ENCODE peak calls at places on chromosomes 7 and 10, in nine cellular contexts. D is stomach, A is brain microvascular endothelial cell, E is lower lobe of right lung, Q is activated B cell treated with CpG ODN at 0.5 μM for 24 hours, L is MM.1S, S is GM12865, U is transverse colon, J is bronchial epithelial cell. M is an unnamed sample.

GRCh38 chr10:98217793-98218192 is 50.2 kb downstream of the LOXL4 start:
- DNase-seq in E (no peak), U (no peak), L (no peak), A (no peak), D (no peak), Q (no peak), J (no peak), S (no peak), M (no peak)

GRCh38 chr7:37081436-37081835 is 357.1 kb upstream of the AOAH start:
- DNase-seq in E (no peak), Q (no peak), L (peak), U (peak), A (no peak), D (peak), S (peak), J (peak), M (no peak)

GRCh38 chr10:58322072-58322834 is 12.6 kb upstream of the UBE2D1 start:
- DNase-seq in Q (no peak), U (peak), J (peak), S (peak), E (no peak), A (peak), D (no peak), L (peak), M (no peak)

GRCh38 chr7:149879801-149880738 is 6.3 kb downstream of the ATP6V0E2 start:
- DNase-seq in J (no peak), Q (no peak), S (no peak), E (no peak), U (no peak), L (no peak), A (no peak), D (no peak), M (no peak)

GRCh38 chr7:6579446-6579845 is 2.2 kb downstream of the ZDHHC4 start:
- DNase-seq in J (no peak), A (peak), U (no peak), E (no peak), L (no peak), D (no peak), S (peak), Q (no peak), M (no peak)

GRCh38 chr7:100896743-100897051 is 1.0 kb upstream of the ACHE start:
- DNase-seq in Q (no peak), S (no peak), U (no peak), A (no peak), J (no peak), E (no peak), D (no peak), L (no peak), M (no peak)

GRCh38 chr7:67551027-67551426 is 554.4 kb downstream of the TYW1 start:
- DNase-seq in E (peak), Q (no peak), D (no peak), S (no peak), J (no peak), L (no peak), A (no peak), U (no peak), M (no peak)

GRCh38 chr7:133126422-133126821 is 44.5 kb upstream of the CHCHD3 start:
- DNase-seq in A (no peak), U (no peak), D (no peak), L (no peak), E (no peak), S (no peak), Q (no peak), J (no peak), M (no peak)

GRCh38 chr7:95430864-95431263 is 4.0 kb downstream of the PON2 start:
- DNase-seq in U (peak), E (no peak), J (peak), S (no peak), A (peak), L (no peak), Q (no peak), D (no peak), M (no peak)

GRCh38 chr10:77907900-77908717 is 18.4 kb downstream of the DLG5 start:
- DNase-seq in E (no peak), L (no peak), U (no peak), A (no peak), Q (no peak), J (peak), D (no peak), S (peak), M (no peak)

GRCh38 chr7:116670409-116671036 is 1.5 kb upstream of the MET start:
- DNase-seq in D (no peak), S (no peak), A (no peak), E (no peak), Q (no peak), L (no peak), U (no peak), J (peak), M (no peak)

GRCh38 chr7:55449205-55449991 is 84.3 kb downstream of the LANCL2 start:
- DNase-seq in D (no peak), J (no peak), L (no peak), S (no peak), E (no peak), Q (no peak), U (no peak), A (no peak), M (no peak)

DNA sequence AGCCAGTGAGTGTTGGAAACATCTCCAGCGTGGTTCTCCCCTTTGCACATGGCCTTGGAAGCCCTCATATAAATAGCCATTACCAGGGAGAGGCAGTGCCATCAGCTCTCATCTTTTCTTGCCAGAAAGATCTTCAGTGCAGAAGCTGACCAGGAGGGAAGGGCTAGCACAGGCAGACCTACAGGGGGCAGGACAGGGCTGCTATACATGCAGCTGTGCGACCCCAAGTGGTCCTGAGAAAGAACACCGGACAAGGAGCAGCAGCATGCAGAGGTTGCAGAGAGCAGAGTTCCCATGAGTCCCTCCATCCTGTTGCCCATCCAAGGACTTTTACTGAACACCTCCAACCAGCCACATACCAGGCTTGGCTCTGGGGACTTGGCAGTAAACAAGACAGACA is 17.1 kb downstream of the GRID1 start:
- DNase-seq in A (no peak), Q (no peak), L (no peak), D (no peak), J (no peak), U (no peak), S (peak), E (peak), M (no peak)
- TF ChIP-seq CTCF in A (peak), Q (no peak), L (peak), D (no peak), J (peak), U (no peak), S (peak), E (peak), M (peak)

GRCh38 chr10:102614888-102615287 is 29.4 kb upstream of the TRIM8 start:
- DNase-seq in Q (no peak), S (no peak), E (peak), L (no peak), J (no peak), A (no peak), U (no peak), D (no peak), M (no peak)

GRCh38 chr10:102617041-102617440 is 27.2 kb upstream of the TRIM8 start:
- DNase-seq in L (no peak), E (peak), U (no peak), S (no peak), Q (no peak), D (no peak), A (no peak), J (no peak), M (no peak)

GRCh38 chr10:102616071-102616770 is 28.1 kb upstream of the TRIM8 start:
- DNase-seq in J (no peak), E (peak), U (peak), A (no peak), L (no peak), Q (no peak), S (peak), D (no peak), M (peak)

GRCh38 chr10:102613761-102614160 is 30.5 kb upstream of the TRIM8 start:
- DNase-seq in J (no peak), A (no peak), S (no peak), D (no peak), Q (no peak), U (no peak), L (no peak), E (peak), M (no peak)

GRCh38 chr10:102615361-102615760 is 28.9 kb upstream of the TRIM8 start:
- DNase-seq in A (no peak), U (no peak), Q (no peak), J (no peak), S (peak), E (peak), D (no peak), L (no peak), M (peak)
- TF ChIP-seq CTCF in A (peak), U (no peak), Q (no peak), J (peak), S (peak), E (peak), D (no peak), L (peak), M (peak)

DNA sequence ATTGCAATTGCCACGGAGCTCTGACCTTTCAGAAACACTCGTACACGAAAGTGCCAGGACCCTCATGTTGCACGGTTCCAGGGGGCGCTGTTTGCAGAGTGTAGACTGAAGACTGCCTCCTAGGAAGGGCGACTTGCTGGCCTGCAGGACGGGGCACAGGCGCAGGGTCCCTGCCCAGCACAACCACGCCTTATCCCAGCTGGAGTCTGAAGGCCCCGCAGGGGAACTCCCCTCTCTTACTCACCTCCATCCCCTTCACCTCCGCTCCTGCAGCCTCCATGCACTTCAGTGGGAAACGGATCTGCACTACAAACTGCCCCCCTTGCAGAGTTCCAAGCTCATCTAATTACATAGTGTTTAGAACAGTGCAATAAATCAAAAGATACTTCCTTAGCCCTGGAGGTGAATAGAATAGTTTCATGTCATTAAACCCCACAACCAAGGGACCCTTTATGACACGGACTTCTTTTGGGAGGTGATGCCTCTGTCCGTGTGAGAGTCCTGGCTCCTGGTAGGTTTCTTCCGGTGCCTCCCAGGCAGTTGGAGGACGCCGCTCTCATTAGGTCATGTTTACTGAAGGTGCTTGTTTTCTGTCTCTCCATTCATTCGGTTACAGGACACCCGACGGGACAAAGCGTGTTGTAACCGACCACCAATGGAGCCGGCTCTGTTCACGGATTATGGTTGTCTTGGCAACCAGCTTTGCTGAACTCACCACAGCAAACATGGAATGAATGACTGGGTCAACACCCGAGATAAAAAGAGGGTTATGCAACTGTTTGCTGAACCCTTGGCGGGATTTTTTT is 262.2 kb downstream of the BAMBI start:
- DNase-seq in E (peak), Q (no peak), U (peak), S (no peak), L (no peak), J (peak), A (peak), D (peak), M (no peak)
- TF ChIP-seq CTCF in E (no peak), Q (no peak), U (no peak), S (no peak), L (no peak), J (peak), A (peak), D (no peak), M (no peak)

GRCh38 chr10:50063100-50063499 is 4.7 kb upstream of the WASHC2A start:
- DNase-seq in E (no peak), U (no peak), J (no peak), A (no peak), Q (no peak), D (no peak), S (no peak), L (no peak), M (peak)
- TF ChIP-seq CTCF in E (no peak), U (no peak), J (no peak), A (peak), Q (no peak), D (no peak), S (no peak), L (no peak), M (no peak)

M was measured in GM10248.